ENCODE peak calls at places on chromosomes 5 and 9, in six cellular contexts. W is Panc1, I is HCT116, Q is GM12878, H is upper lobe of left lung, A is GM23338. J is an unnamed sample.

GRCh38 chr9:77194423-77194822 is 17.1 kb downstream of the VPS13A start:
- ATAC-seq in A (no peak), Q (no peak), I (no peak), H (no peak), W (no peak), J (no peak)

GRCh38 chr9:130871395-130872057 is 25.1 kb downstream of the QRFP start:
- ATAC-seq in Q (peak; percentile 33), A (no peak), I (no peak), H (no peak), W (no peak), J (no peak)

GRCh38 chr9:129576546-129577543 is 44.1 kb downstream of the C9orf50 start:
- ATAC-seq in I (no peak), A (no peak), W (no peak), H (peak; percentile 23), Q (no peak), J (no peak)

GRCh38 chr5:96977228-96977627 is 41.3 kb downstream of the LNPEP start:
- ATAC-seq in Q (no peak), A (peak; percentile 45), I (no peak), H (no peak), W (no peak), J (no peak)

GRCh38 chr5:138695781-138696180 is 57.4 kb upstream of the CTNNA1 start:
- ATAC-seq in Q (no peak), A (no peak), H (no peak), I (no peak), W (no peak), J (no peak)

GRCh38 chr5:9380108-9380507 is 165.8 kb downstream of the SEMA5A start:
- ATAC-seq in W (no peak), I (no peak), H (peak; percentile 44), Q (no peak), A (no peak), J (no peak)

GRCh38 chr5:132263548-132264261 is 6.2 kb downstream of the PDLIM4 start:
- ATAC-seq in W (no peak), I (no peak), A (no peak), Q (peak; percentile 5), H (no peak), J (no peak)

GRCh38 chr9:133477992-133478850 is 678 bp downstream of the SLC2A6 start:
- ATAC-seq in H (peak; percentile 1), A (peak; percentile 48), I (peak; percentile 12), Q (peak; percentile 75), W (peak; percentile 29), J (peak; percentile 13)

GRCh38 chr9:123090198-123090896 is 56.9 kb downstream of the GPR21 start:
- ATAC-seq in A (no peak), Q (no peak), W (no peak), I (no peak), H (no peak), J (no peak)

GRCh38 chr5:131640043-131640856 is 5.2 kb upstream of the RAPGEF6 start:
- ATAC-seq in W (no peak), I (peak; percentile 55), H (no peak), A (peak; percentile 75), Q (peak; percentile 74), J (no peak)

GRCh38 chr5:138663009-138663408 is 87.8 kb upstream of the HSPA9 start:
- ATAC-seq in H (peak; percentile 21), A (no peak), I (no peak), Q (peak; percentile 81), W (no peak), J (no peak)

GRCh38 chr5:176515396-176515795 is 21.8 kb downstream of the RNF44 start:
- ATAC-seq in I (no peak), Q (no peak), H (no peak), W (no peak), A (no peak), J (no peak)

GRCh38 chr5:174793684-174794328 is 69.4 kb downstream of the MSX2 start:
- ATAC-seq in I (peak; percentile 96), A (peak; percentile 96), W (peak; percentile 96), Q (peak; percentile 91), H (peak; percentile 57), J (peak; percentile 55)

GRCh38 chr5:113692466-113693204 is 179.1 kb downstream of the YTHDC2 start:
- ATAC-seq in A (peak; percentile 86), Q (no peak), I (no peak), W (no peak), H (no peak), J (no peak)

GRCh38 chr5:36877667-36878420 is 1.3 kb downstream of the NIPBL start:
- ATAC-seq in I (no peak), W (no peak), A (no peak), Q (peak; percentile 15), H (no peak), J (no peak)

GRCh38 chr9:82790868-82791267 is 272.1 kb downstream of the RASEF start:
- ATAC-seq in I (no peak), H (no peak), A (no peak), Q (no peak), W (no peak), J (no peak)

GRCh38 chr9:79007701-79008483 is 563.9 kb upstream of the TLE4 start:
- ATAC-seq in Q (peak; percentile 48), H (no peak), I (no peak), A (no peak), W (no peak), J (no peak)

GRCh38 chr9:82993856-82994605 is 68.9 kb downstream of the RASEF start:
- ATAC-seq in H (no peak), W (no peak), A (no peak), Q (no peak), I (no peak), J (no peak)

GRCh38 chr5:137181685-137182084 is 317.4 kb downstream of the SPOCK1 start:
- ATAC-seq in I (no peak), Q (no peak), H (no peak), A (no peak), W (no peak), J (no peak)

GRCh38 chr5:124528838-124529237 is 217.6 kb downstream of the ZNF608 start:
- ATAC-seq in H (no peak), Q (peak; percentile 14), I (no peak), W (no peak), A (no peak), J (no peak)

GRCh38 chr9:1647776-1648175 is 367.4 kb upstream of the SMARCA2 start:
- ATAC-seq in A (no peak), Q (no peak), I (no peak), W (no peak), H (no peak), J (no peak)

GRCh38 chr5:151024894-151025606 is 4.7 kb downstream of the GPX3 start:
- ATAC-seq in A (no peak), I (no peak), W (no peak), Q (no peak), H (no peak), J (no peak)

GRCh38 chr5:151023651-151024050 is 3.3 kb downstream of the GPX3 start:
- ATAC-seq in Q (no peak), I (no peak), W (no peak), H (peak; percentile 9), A (no peak), J (peak; percentile 8)

GRCh38 chr5:151026088-151026487 is 5.7 kb downstream of the GPX3 start:
- ATAC-seq in W (no peak), A (no peak), H (no peak), Q (no peak), I (no peak), J (no peak)

GRCh38 chr5:151023047-151023615 is 2.7 kb downstream of the GPX3 start:
- ATAC-seq in W (no peak), Q (no peak), H (no peak), I (no peak), A (no peak), J (no peak)

DNA sequence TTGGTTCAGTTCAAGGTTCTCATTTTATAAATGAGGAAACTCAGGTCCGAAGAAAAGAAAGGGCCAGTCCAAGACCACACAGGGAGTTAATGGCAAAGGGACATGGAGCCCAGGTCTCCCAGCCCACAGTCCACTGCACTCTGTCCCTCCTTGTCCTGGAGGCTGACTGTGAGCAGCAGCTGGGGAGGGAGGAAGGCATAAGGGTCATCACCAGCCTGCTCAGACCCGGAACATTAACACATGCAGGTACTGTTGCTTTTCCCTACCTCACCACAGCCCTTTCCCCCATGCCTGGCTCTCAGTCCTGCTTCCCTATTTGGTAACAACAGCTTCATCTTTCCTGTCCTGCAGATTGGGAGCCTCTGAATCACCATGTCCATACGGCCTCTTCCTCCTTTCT is 4.0 kb downstream of the GPX3 start:
- ATAC-seq in Q (no peak), A (no peak), W (no peak), I (no peak), H (no peak), J (no peak)
- TF ChIP-seq POLR2AphosphoS5 in Q (no peak), A (no peak), W (no peak), I (no peak), H (no peak), J (peak; percentile 47)

GRCh38 chr9:14466828-14467227 is 152.9 kb upstream of the NFIB start:
- ATAC-seq in Q (no peak), I (no peak), W (no peak), H (no peak), A (peak; percentile 53), J (no peak)
- TF ChIP-seq POLR2AphosphoS5 in Q (no peak), I (no peak), W (no peak), H (no peak), A (no peak), J (no peak)

GRCh38 chr5:119275146-119275872 is 80.5 kb upstream of the TNFAIP8 start:
- ATAC-seq in W (no peak), I (no peak), Q (peak; percentile 18), H (no peak), A (no peak), J (no peak)

GRCh38 chr5:119274767-119275130 is 81.1 kb upstream of the TNFAIP8 start:
- ATAC-seq in Q (peak; percentile 23), A (no peak), H (no peak), W (no peak), I (peak; percentile 41), J (no peak)

GRCh38 chr5:119273391-119273839 is 82.4 kb upstream of the TNFAIP8 start:
- ATAC-seq in W (no peak), I (no peak), Q (no peak), H (no peak), A (no peak), J (no peak)

GRCh38 chr5:119275873-119276214 is 80.0 kb upstream of the TNFAIP8 start:
- ATAC-seq in H (no peak), Q (peak; percentile 76), I (no peak), A (peak; percentile 43), W (no peak), J (no peak)

DNA sequence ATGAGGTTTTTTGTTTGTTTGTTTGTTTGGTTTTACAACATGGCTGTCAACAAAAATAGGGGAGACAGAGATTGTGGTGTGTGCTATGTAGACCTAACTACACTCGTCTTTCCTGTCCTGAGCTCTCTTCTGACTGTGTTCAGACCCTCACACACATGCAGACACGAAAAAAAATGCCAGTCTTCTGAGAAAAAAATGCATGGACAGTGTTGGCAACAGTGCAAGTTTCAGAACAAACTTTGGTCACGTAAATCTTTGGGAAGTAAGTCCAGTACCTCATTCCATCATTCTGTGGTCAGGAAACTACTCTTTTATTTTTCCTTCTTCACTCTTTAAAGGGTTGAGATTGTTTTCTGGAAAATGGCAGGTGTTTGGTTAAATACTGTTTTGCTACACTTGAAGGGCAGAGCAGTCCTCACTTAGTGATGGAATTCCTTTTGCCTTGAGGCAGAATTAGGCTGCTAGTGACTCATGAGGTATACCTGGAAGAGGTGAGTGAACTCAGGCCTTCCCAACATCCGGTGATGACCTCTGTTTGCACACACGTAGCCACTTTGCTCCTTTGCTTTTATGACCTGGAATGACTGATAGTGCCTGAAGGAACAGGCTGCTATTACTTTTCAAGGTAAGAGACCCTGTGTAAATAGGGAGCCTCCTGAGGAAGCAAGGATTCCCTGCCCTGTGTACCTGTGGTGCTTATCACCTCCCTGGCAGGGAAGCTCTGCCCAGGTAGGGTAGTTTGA is 81.6 kb upstream of the TNFAIP8 start:
- ATAC-seq in H (no peak), W (peak; percentile 44), A (peak; percentile 19), Q (no peak), I (peak; percentile 86), J (no peak)
- TF ChIP-seq POLR2AphosphoS5 in H (peak; percentile 21), W (no peak), A (no peak), Q (no peak), I (peak; percentile 68), J (peak; percentile 18)

GRCh38 chr9:127970401-127971313 is 10.1 kb downstream of the EEIG1 start:
- ATAC-seq in W (no peak), H (no peak), I (no peak), Q (peak; percentile 92), A (peak; percentile 11), J (no peak)
- TF ChIP-seq POLR2AphosphoS5 in W (no peak), H (no peak), I (no peak), Q (no peak), A (no peak), J (no peak)

J was measured in gastroesophageal sphincter.